ENCODE peak calls at places on chromosomes 11 and 22, in four cellular contexts. O is lower lobe of right lung, M is cardiac muscle cell, J is nephron progenitor cell. W is an unnamed sample.

GRCh38 chr11:33863418-33864172 is 28.3 kb downstream of the LMO2 start:
- DNase-seq in M (no peak), J (no peak), O (no peak), W (no peak)

GRCh38 chr11:116691779-116692178 is 81.0 kb downstream of the BUD13 start:
- DNase-seq in J (peak; percentile 74), O (peak; percentile 54), M (peak; percentile 35), W (peak; percentile 75)

GRCh38 chr22:22085702-22086500 is 103.3 kb upstream of the TOP3B start:
- DNase-seq in O (no peak), M (no peak), J (no peak), W (no peak)

GRCh38 chr11:117282956-117283355 is 8.2 kb upstream of the BACE1-AS start:
- DNase-seq in M (no peak), O (no peak), J (no peak), W (no peak)

GRCh38 chr11:61698173-61698965 is 18.2 kb downstream of the DAGLA start:
- DNase-seq in J (no peak), M (no peak), O (no peak), W (no peak)

GRCh38 chr11:44747836-44748235 is 21.1 kb downstream of the TSPAN18 start:
- DNase-seq in M (no peak), O (no peak), J (no peak), W (no peak)

GRCh38 chr11:111983187-111983986 is 41.8 kb upstream of the DLAT start:
- DNase-seq in J (peak; percentile 48), M (peak; percentile 16), O (peak; percentile 68), W (no peak)

GRCh38 chr11:2570211-2570811 is 125.5 kb downstream of the KCNQ1 start:
- DNase-seq in J (no peak), O (peak; percentile 35), M (no peak), W (no peak)

GRCh38 chr11:21646351-21646750 is 546.5 kb upstream of the ANO5 start:
- DNase-seq in M (no peak), J (no peak), O (no peak), W (no peak)

GRCh38 chr11:44310198-44310455 is 188 bp upstream of the ALX4 start:
- DNase-seq in J (no peak), M (no peak), O (no peak), W (no peak)

GRCh38 chr22:30777589-30777988 is 82.9 kb downstream of the OSBP2 start:
- DNase-seq in J (no peak), M (no peak), O (no peak), W (no peak)

GRCh38 chr11:118884613-118885274 is 1.1 kb downstream of the CXCR5 start:
- DNase-seq in J (no peak), O (no peak), M (no peak), W (no peak)

GRCh38 chr11:118882489-118882888 is 1.2 kb upstream of the CXCR5 start:
- DNase-seq in M (no peak), J (no peak), O (no peak), W (no peak)

GRCh38 chr11:118883004-118883367 is 706 bp upstream of the CXCR5 start:
- DNase-seq in M (no peak), O (no peak), J (no peak), W (no peak)

GRCh38 chr11:118885319-118885718 is 1.6 kb downstream of the CXCR5 start:
- DNase-seq in O (no peak), M (no peak), J (peak; percentile 6), W (no peak)

DNA sequence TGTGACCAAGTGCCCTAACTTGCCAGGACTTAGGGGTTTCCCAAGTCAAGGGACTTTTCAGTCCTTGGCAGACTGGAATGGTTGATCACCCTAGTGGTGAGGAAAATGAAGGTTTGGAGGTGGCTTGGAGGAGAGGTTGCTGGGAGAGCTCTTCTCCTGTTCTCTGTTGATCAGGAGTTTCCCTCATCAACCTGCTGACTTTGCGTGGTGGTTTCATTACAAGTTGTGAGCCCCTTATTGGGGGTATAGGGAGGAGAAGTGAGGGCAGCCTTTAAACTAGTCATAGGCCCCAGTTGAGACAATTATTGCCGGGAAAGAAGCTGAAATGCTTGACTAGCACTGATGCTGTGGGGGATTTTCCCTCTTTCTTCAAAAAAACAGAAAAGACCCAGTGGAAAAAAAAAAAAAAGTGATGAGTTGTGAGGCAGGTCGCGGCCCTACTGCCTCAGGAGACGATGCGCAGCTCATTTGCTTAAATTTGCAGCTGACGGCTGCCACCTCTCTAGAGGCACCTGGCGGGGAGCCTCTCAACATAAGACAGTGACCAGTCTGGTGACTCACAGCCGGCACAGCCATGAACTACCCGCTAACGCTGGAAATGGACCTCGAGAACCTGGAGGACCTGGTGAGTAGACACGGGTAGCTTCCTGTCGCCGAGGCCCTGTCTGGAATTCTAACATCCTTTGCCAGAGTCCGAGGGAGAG is at the start of gene CXCR5:
- DNase-seq in O (no peak), J (no peak), M (no peak), W (no peak)
- TF ChIP-seq CTCF in O (no peak), J (no peak), M (no peak), W (peak; percentile 10)

DNA sequence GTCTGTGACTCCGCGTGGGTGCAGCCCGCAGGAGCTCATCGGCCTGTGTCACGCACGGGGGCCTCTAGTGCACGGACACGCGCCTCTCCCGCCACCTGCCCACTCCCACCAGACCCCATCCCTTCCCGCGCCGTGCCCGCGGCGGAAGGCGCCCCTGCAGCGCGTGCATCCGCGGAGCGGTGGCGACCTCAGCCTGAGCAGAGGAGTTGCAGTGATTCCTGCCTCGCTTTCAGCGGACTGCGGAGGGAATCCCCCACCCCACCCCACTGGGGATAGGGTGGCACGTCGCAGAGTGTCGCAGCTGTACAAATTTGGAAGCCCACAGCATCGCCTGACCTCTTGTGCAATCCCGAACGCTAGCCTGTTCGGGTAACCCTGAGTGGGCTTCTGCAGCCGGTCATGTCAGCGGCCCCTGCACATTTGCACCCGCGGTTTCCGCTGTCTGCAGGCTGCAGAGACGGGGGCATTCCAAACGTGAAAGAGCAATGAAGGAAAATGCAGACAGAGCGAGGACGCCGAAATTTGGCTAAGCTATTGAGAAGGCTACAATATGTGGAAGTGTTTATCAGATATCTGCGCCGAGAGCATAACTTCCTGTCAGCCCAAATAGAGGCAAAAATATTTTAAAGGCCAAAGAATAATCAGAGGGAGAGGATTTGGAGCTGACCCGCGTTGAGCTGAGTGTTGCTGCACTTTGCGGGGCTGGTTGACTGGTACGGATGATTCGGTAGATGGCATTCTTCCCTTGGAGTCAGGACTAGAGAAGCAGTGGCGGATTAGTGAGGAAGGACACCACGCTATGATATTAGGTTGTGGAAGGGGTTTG is 619 bp upstream of the ARHGAP20 start:
- DNase-seq in M (peak; percentile 74), J (peak; percentile 7), O (no peak), W (no peak)
- TF ChIP-seq CTCF in M (peak; percentile 38), J (no peak), O (no peak), W (no peak)

GRCh38 chr11:103609117-103610066 is 427.0 kb upstream of the DDI1 start:
- DNase-seq in J (no peak), M (peak; percentile 98), O (no peak), W (no peak)
- TF ChIP-seq CTCF in J (peak; percentile 20), M (peak; percentile 87), O (no peak), W (peak; percentile 58)

GRCh38 chr11:75782540-75783263 is 14.1 kb downstream of the DGAT2 start:
- DNase-seq in M (no peak), J (no peak), O (no peak), W (no peak)

GRCh38 chr11:75780888-75781287 is 12.3 kb downstream of the DGAT2 start:
- DNase-seq in M (no peak), J (no peak), O (no peak), W (no peak)

GRCh38 chr11:75779960-75780359 is 11.4 kb downstream of the DGAT2 start:
- DNase-seq in M (no peak), J (no peak), O (no peak), W (no peak)

GRCh38 chr11:75781831-75782230 is 13.3 kb downstream of the DGAT2 start:
- DNase-seq in O (no peak), J (no peak), M (no peak), W (no peak)

DNA sequence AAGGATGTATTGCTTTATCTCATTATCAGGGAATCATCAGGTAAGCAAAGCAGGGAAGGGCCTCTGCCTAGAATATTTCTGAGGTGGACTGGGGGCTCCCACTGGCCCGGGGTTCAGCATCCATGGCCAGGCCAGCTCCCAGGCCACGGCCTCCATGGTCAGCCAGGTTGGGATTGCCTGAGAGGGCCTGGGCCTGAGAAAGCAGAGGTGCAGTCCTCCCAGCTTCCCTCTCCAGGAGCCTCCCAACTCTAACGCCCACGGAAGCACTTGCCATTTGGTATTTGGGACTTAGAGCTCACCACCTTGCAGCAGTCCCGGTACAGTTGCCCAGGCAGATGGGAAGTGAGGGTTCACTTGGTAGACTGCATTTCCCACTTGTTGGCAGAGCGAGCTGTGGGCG is 12.7 kb downstream of the DGAT2 start:
- DNase-seq in M (no peak), O (no peak), J (no peak), W (no peak)
- TF ChIP-seq CTCF in M (no peak), O (no peak), J (no peak), W (no peak)

GRCh38 chr22:41957941-41958556 is 6.1 kb downstream of the SMIM45 start:
- DNase-seq in M (no peak), J (no peak), O (no peak), W (no peak)
- TF ChIP-seq CTCF in M (no peak), J (peak; percentile 11), O (peak; percentile 22), W (no peak)

GRCh38 chr22:50621948-50622722 is 5.8 kb downstream of the ARSA start:
- DNase-seq in O (no peak), J (no peak), M (no peak), W (no peak)
- TF ChIP-seq CTCF in O (peak; percentile 19), J (no peak), M (no peak), W (peak; percentile 27)

GRCh38 chr11:118607401-118608267 is at the start of gene PHLDB1:
- DNase-seq in M (peak; percentile 82), J (peak; percentile 64), O (peak; percentile 71), W (peak; percentile 76)
- TF ChIP-seq CTCF in M (peak; percentile 72), J (peak; percentile 20), O (peak; percentile 57), W (peak; percentile 59)

DNA sequence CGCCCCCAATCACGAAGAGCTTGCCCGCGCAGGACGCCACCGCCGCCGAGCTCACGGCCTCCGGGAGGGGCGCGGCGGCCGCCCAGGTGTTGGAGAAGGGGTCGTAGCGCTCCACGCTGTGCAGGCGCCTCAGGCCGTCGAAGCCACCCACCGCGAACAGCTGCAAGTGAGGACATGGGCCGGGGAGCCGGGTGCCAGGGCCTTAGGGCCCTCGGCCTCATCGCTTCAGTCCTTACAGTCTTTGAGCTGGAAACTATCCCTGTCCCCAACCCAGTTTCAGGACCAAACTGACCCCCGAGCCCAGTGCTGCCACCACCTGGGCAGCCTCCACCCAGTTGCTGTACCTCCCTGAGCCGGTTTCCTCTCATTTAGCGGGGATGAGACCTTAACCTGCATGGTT is 7.6 kb downstream of the KLHL35 start:
- DNase-seq in M (no peak), O (no peak), J (no peak), W (no peak)
- TF ChIP-seq CTCF in M (peak; percentile 39), O (no peak), J (no peak), W (peak; percentile 51)

DNA sequence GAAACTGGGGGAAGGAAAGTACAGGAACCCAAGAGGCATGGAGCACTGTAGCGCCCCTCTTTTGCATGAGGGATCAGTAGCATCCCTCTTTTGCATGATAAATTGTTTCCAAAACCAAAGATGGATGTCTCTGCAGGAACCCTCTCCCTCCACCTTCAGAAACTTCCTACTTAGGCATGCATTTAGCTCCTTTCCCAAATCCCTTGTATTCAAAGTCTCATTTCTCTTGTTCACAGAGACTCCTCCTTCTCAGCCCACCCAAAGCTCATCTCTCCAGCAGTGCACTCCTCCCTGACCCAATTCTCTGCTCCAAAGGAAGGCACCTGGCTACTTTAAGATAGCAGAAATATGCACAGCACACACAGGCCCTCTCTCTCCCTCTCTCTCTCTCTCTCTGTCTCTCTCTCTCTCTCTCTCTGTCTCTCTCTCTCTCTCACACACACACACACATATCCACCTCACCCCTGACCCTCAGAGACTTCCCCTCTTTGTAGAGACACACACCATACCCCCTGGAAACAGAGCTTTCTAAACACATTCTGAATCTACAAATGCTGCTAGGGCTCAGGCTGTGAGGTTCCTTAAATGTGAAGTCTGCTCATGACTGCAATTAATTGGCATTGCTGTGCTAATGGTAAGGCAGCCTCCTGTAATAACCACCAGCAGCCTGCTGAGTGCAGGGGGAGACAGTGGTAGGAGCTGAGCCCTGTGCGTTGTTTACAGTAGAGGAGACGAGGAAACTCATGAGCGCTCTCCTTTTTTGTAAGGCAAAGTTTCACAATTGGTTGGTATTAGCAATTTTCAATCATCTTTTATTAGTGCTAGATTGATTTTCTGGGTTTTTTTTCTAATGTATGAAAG is 519.6 kb downstream of the NTM start:
- DNase-seq in O (no peak), J (no peak), M (peak; percentile 23), W (no peak)
- TF ChIP-seq CTCF in O (no peak), J (no peak), M (no peak), W (no peak)

W was measured in BE2C.